ENCODE peak calls at places on chromosomes 2 and 18, in six cellular contexts. O is transverse colon, J is prostate gland, Q is endothelial cell of umbilical vein, G is HCT116, Y is sigmoid colon. F is an unnamed sample. For H3K36me3, the result is how much of the 10 kb centered on the place peaks cover.

GRCh38 chr18:61169386-61169785 is 163.8 kb upstream of the CDH20 start:
- DNase-seq in O (no peak), J (no peak), Q (no peak), G (no peak), Y (no peak), F (no peak)

GRCh38 chr2:23449413-23449812 is 64.4 kb downstream of the KLHL29 start:
- DNase-seq in O (no peak), J (no peak), Q (no peak), G (no peak), Y (no peak), F (no peak)

GRCh38 chr2:54673501-54673998 is 49.9 kb upstream of the EML6 start:
- DNase-seq in O (peak), J (peak), Q (peak), G (no peak), Y (peak), F (peak)

GRCh38 chr2:148670773-148671172 is 26.2 kb downstream of the EPC2 start:
- DNase-seq in O (no peak), J (no peak), Q (no peak), G (no peak), Y (no peak), F (no peak)

GRCh38 chr18:48220146-48220499 is 189.1 kb downstream of the ZBTB7C start:
- DNase-seq in O (no peak), J (no peak), Q (no peak), G (no peak), Y (no peak), F (peak)

GRCh38 chr2:218017211-218018053 is 14.6 kb upstream of the TNS1 start:
- DNase-seq in O (no peak), J (peak), Q (no peak), G (no peak), Y (no peak), F (no peak)

GRCh38 chr2:25041307-25041927 is 459 bp upstream of the EFR3B start:
- DNase-seq in O (peak), J (peak), Q (peak), G (peak), Y (peak), F (no peak)

GRCh38 chr18:47484068-47484467 is 232.6 kb upstream of the SKOR2 start:
- DNase-seq in O (no peak), J (no peak), Q (no peak), G (no peak), Y (no peak), F (no peak)

GRCh38 chr2:164479460-164479859 is 141.8 kb downstream of the GRB14 start:
- DNase-seq in O (no peak), J (no peak), Q (peak), G (peak), Y (no peak), F (no peak)

GRCh38 chr2:108404784-108405397 is 27.1 kb downstream of the SULT1C4 start:
- DNase-seq in O (no peak), J (no peak), Q (no peak), G (no peak), Y (no peak), F (no peak)

GRCh38 chr2:213015387-213016165 is 135.8 kb downstream of the IKZF2 start:
- DNase-seq in O (no peak), J (no peak), Q (no peak), G (no peak), Y (no peak), F (no peak)

GRCh38 chr2:152740743-152741328 is 22.4 kb downstream of the ARL6IP6 start:
- DNase-seq in O (no peak), J (no peak), Q (peak), G (peak), Y (no peak), F (no peak)

GRCh38 chr2:222673883-222674282 is 2.4 kb downstream of the MOGAT1 start:
- DNase-seq in O (no peak), J (no peak), Q (no peak), G (no peak), Y (no peak), F (no peak)

GRCh38 chr2:234689911-234690379 is 193.1 kb upstream of the ARL4C start:
- DNase-seq in O (no peak), J (no peak), Q (no peak), G (no peak), Y (no peak), F (peak)

GRCh38 chr2:234687718-234688475 is 191.0 kb upstream of the ARL4C start:
- DNase-seq in O (no peak), J (no peak), Q (no peak), G (no peak), Y (no peak), F (peak)

GRCh38 chr2:234683950-234684349 is 187.1 kb upstream of the ARL4C start:
- DNase-seq in O (no peak), J (no peak), Q (no peak), G (no peak), Y (no peak), F (no peak)

GRCh38 chr2:234682492-234683228 is 185.8 kb upstream of the ARL4C start:
- DNase-seq in O (no peak), J (no peak), Q (no peak), G (no peak), Y (no peak), F (peak)

DNA sequence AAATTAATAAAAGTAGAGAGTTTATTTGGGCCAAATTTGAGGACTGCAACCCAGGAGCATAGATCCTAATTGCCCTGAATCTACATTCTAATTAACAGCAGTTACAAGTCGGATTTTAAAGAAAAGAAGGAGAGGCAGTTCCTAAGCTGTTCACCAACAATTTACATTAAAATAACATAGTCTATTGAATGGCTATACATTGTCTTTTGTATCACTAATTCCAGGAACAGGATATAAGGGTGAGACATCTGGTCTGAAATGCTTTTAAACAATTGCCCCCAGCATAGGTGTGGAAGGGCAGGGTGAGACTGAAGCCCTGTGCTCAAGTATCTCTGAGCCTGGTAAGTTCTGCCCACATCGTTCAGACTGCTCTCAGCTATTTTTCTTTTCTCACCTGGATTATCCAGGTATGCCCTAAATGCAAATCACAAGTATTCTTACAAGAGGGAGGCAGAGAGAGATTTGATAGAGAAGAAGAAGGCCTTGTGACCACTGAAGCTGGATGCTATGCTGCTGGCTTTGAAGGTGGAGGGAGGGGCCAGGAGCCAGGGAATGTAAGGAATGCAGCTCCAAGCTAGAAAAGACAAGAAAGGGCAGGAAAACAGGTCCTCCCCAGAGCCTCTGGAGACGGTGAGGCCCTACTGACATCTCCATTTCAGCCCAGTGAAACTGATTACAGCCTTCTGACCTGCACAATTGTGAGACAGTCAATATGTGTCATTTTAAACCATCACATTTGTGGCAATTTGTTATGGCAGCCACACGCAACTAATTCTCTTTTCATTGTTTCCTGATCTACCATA is 189.4 kb upstream of the ARL4C start:
- DNase-seq in O (no peak), J (peak), Q (peak), G (no peak), Y (no peak), F (no peak)
- TF ChIP-seq POLR2AphosphoS5 in O (no peak), J (peak), Q (no peak), G (no peak), Y (no peak), F (no peak)

DNA sequence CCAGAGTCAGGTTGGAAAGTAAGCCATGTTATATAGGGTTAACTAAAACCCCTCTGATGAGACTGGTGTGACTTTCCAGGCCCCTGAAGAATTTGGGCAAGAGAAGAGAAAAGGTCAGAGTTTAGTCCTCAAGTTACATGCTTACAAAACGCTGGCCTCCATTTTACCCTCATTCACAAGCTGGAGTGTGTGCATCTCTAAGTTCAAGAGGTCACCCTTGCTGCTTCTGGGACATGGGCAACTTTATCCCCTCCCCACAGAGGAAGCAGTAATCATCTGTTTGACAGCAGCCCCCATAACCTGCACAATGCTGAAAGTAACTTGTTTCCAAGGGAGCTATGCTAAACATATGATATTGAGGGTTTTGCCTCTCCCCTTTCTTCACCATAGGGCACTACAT is 85.2 kb upstream of the CCDC195 start:
- DNase-seq in O (no peak), J (no peak), Q (no peak), G (no peak), Y (no peak), F (no peak)
- H3K36me3 ChIP-seq in O (under half), J (under half), Q (under half), G (under half), Y (under half), F (under half)

DNA sequence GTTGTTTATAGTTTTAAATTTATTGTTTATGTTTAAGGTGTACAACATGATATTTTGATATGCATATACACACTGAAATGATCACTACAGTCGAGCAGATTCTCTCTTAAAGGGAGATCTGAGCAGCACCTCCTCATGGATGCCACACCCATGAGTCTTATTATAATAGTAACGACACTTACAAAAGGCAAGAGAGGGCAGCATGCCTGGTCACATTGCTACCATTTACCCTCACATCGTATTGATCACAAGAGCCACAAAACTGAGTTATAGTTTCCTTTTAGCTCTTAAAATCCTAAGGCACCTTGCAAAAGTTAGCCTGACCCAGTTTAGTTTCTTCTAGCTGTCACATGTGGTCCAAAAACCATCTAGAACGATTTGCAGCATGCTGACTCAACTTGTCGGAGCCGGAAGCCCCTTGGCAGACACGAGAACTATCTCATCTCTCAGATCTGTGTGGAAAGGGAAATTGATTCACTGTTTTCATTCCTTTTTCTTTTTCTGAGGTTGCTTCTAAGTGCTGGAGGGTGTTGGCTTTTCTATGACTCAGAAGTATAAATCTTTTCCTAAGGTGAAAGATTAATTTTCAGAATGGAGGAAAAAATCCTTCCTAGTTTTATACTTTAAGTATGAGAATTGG is 85.3 kb downstream of the CDC42EP3 start:
- DNase-seq in O (peak), J (peak), Q (peak), G (peak), Y (peak), F (peak)
- TF ChIP-seq POLR2AphosphoS5 in O (peak), J (peak), Q (peak), G (peak), Y (peak), F (peak)

DNA sequence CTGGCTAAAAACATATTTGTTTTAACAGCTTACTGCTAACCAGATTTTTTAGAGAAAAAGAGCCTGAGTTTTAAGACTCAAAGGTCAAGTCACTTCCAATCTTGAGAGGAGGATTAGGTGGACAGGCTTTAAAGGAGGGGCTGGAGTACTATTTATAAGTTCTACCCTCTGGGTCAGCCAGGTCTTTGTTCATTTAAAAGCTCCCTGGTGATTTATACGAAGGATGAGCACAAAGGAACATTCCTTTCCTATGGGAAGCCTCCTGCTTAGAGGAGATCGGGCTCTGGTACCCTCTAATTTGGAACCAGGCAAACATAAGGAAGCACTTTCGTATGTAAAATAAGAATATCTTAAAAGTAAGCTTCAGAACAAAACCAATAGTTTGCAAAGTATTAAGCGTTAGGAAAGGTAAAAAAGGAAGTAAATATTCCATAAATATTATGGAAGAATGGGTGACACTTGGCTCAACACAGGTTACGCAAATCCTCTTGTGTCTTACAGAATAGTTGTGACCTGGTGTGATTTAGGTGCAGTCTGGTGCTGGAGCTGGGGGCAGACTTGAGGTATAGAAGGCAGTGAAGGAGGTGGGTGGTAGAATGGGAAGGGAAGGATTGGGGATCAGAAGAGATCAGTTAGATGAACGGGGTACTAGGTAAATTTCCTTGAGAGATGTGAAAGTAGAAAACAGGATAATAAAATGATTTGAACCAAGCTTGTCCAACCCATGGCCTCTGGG is 35.6 kb downstream of the PDE6D start:
- DNase-seq in O (no peak), J (no peak), Q (no peak), G (no peak), Y (no peak), F (no peak)
- H3K36me3 ChIP-seq in O (under half), J (under half), Q (under half), G (under half), Y (under half), F (under half)

GRCh38 chr2:226797989-226798421 is 1.6 kb downstream of the IRS1 start:
- DNase-seq in O (no peak), J (no peak), Q (no peak), G (no peak), Y (peak), F (no peak)

GRCh38 chr2:226800941-226801784 is 1.5 kb upstream of the IRS1 start:
- DNase-seq in O (peak), J (peak), Q (peak), G (no peak), Y (peak), F (no peak)

GRCh38 chr2:226799976-226800940 is 638 bp upstream of the IRS1 start:
- DNase-seq in O (peak), J (peak), Q (no peak), G (no peak), Y (peak), F (no peak)

GRCh38 chr2:226798422-226799210 is 1.0 kb downstream of the IRS1 start:
- DNase-seq in O (peak), J (peak), Q (no peak), G (no peak), Y (no peak), F (no peak)

GRCh38 chr2:226799211-226799975 is at the start of gene IRS1:
- DNase-seq in O (peak), J (peak), Q (peak), G (peak), Y (peak), F (no peak)
- TF ChIP-seq POLR2AphosphoS5 in O (peak), J (peak), Q (no peak), G (peak), Y (peak), F (peak)

GRCh38 chr18:57705011-57705410 is 83.4 kb upstream of the NARS1 start:
- DNase-seq in O (no peak), J (no peak), Q (no peak), G (no peak), Y (no peak), F (no peak)

GRCh38 chr18:57705861-57706590 is 84.4 kb upstream of the NARS1 start:
- DNase-seq in O (no peak), J (no peak), Q (no peak), G (no peak), Y (no peak), F (no peak)

GRCh38 chr18:57709335-57709734 is 87.7 kb upstream of the NARS1 start:
- DNase-seq in O (no peak), J (no peak), Q (no peak), G (no peak), Y (no peak), F (no peak)

GRCh38 chr18:57710226-57710625 is 88.6 kb upstream of the NARS1 start:
- DNase-seq in O (no peak), J (no peak), Q (no peak), G (no peak), Y (no peak), F (no peak)

GRCh38 chr18:57708288-57708687 is 86.7 kb upstream of the NARS1 start:
- DNase-seq in O (no peak), J (no peak), Q (no peak), G (no peak), Y (no peak), F (no peak)
- H3K36me3 ChIP-seq in O (under half), J (under half), Q (under half), G (under half), Y (under half), F (under half)

GRCh38 chr18:58013241-58014211 is 30.5 kb upstream of the NEDD4L start:
- DNase-seq in O (peak), J (no peak), Q (no peak), G (no peak), Y (no peak), F (no peak)
- TF ChIP-seq POLR2AphosphoS5 in O (peak), J (no peak), Q (no peak), G (no peak), Y (no peak), F (no peak)